ENCODE peak calls at places on chromosomes 2 and 18, in eight cellular contexts. One of them, this sample, is unnamed. For H3K4me1, the result is how much of the 10 kb centered on the place peaks cover.

GRCh38 chr2:113274427-113274826 is 4.3 kb downstream of the PAX8 start:
- DNase-seq in GM12878: no peak
- DNase-seq in sigmoid colon: no peak
- DNase-seq in transverse colon: no peak
- DNase-seq in stomach: no peak
- DNase-seq in A549: no peak
- DNase-seq in tibial nerve: no peak
- DNase-seq in K562: no peak
- DNase-seq in this sample: no peak

GRCh38 chr2:1874950-1875349 is 130.6 kb upstream of the PXDN start:
- DNase-seq in GM12878: no peak
- DNase-seq in sigmoid colon: no peak
- DNase-seq in transverse colon: no peak
- DNase-seq in stomach: no peak
- DNase-seq in A549: no peak
- DNase-seq in tibial nerve: no peak
- DNase-seq in K562: no peak
- DNase-seq in this sample: no peak

GRCh38 chr2:29336741-29337340 is 221.6 kb downstream of the CLIP4 start:
- DNase-seq in GM12878: no peak
- DNase-seq in sigmoid colon: no peak
- DNase-seq in transverse colon: no peak
- DNase-seq in stomach: no peak
- DNase-seq in A549: no peak
- DNase-seq in tibial nerve: no peak
- DNase-seq in K562: no peak
- DNase-seq in this sample: no peak

GRCh38 chr2:98759338-98759737 is 28.4 kb upstream of the MGAT4A start:
- DNase-seq in GM12878: no peak
- DNase-seq in sigmoid colon: no peak
- DNase-seq in transverse colon: no peak
- DNase-seq in stomach: no peak
- DNase-seq in A549: no peak
- DNase-seq in tibial nerve: no peak
- DNase-seq in K562: no peak
- DNase-seq in this sample: no peak

GRCh38 chr2:47636176-47636575 is 146.8 kb upstream of the MSH6 start:
- DNase-seq in GM12878: no peak
- DNase-seq in sigmoid colon: no peak
- DNase-seq in transverse colon: no peak
- DNase-seq in stomach: no peak
- DNase-seq in A549: no peak
- DNase-seq in tibial nerve: no peak
- DNase-seq in K562: no peak
- DNase-seq in this sample: no peak

GRCh38 chr2:15825276-15826060 is 114.9 kb upstream of the MYCN start:
- DNase-seq in GM12878: no peak
- DNase-seq in sigmoid colon: no peak
- DNase-seq in transverse colon: no peak
- DNase-seq in stomach: no peak
- DNase-seq in A549: no peak
- DNase-seq in tibial nerve: no peak
- DNase-seq in K562: no peak
- DNase-seq in this sample: no peak

GRCh38 chr2:120983344-120983743 is 247.7 kb downstream of the GLI2 start:
- DNase-seq in GM12878: no peak
- DNase-seq in sigmoid colon: peak
- DNase-seq in transverse colon: no peak
- DNase-seq in stomach: no peak
- DNase-seq in A549: no peak
- DNase-seq in tibial nerve: no peak
- DNase-seq in K562: no peak
- DNase-seq in this sample: no peak

GRCh38 chr18:6741290-6741689 is 11.8 kb downstream of the ARHGAP28 start:
- DNase-seq in GM12878: no peak
- DNase-seq in sigmoid colon: no peak
- DNase-seq in transverse colon: no peak
- DNase-seq in stomach: no peak
- DNase-seq in A549: peak
- DNase-seq in tibial nerve: peak
- DNase-seq in K562: no peak
- DNase-seq in this sample: no peak

GRCh38 chr18:8685141-8685913 is 20.0 kb upstream of the MTCL1 start:
- DNase-seq in GM12878: no peak
- DNase-seq in sigmoid colon: no peak
- DNase-seq in transverse colon: no peak
- DNase-seq in stomach: no peak
- DNase-seq in A549: no peak
- DNase-seq in tibial nerve: no peak
- DNase-seq in K562: no peak
- DNase-seq in this sample: no peak

GRCh38 chr2:57878573-57878910 is 168.1 kb upstream of the VRK2 start:
- DNase-seq in GM12878: no peak
- DNase-seq in sigmoid colon: no peak
- DNase-seq in transverse colon: no peak
- DNase-seq in stomach: no peak
- DNase-seq in A549: no peak
- DNase-seq in tibial nerve: no peak
- DNase-seq in K562: no peak
- DNase-seq in this sample: no peak

DNA sequence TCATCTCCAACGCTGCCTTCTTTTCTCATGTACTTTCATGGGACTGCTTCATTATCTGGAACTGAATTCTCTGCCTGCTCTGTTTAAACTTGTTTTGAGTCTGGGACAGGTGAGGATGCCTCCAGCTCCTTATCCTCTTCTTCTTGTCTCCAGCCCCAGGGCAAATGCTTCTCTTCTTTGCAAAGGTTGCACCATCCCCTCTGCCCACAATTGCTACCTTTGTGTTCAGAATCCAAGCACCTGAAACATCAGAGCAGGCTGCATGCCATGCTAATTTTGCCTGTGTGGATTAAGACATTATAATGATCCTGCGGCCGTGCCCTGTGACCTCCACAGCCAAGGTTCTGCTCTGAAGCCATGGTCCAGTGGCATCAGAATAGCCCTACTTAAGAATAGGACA is 309.5 kb downstream of the EPHA4 start:
- DNase-seq in GM12878: no peak
- DNase-seq in sigmoid colon: no peak
- DNase-seq in transverse colon: no peak
- DNase-seq in stomach: no peak
- DNase-seq in A549: no peak
- DNase-seq in tibial nerve: no peak
- DNase-seq in K562: no peak
- DNase-seq in this sample: no peak
- TF ChIP-seq EP300 in GM12878: no peak
- TF ChIP-seq EP300 in sigmoid colon: no peak
- TF ChIP-seq EP300 in transverse colon: no peak
- TF ChIP-seq EP300 in stomach: no peak
- TF ChIP-seq EP300 in A549: no peak
- TF ChIP-seq EP300 in tibial nerve: no peak
- TF ChIP-seq EP300 in K562: no peak
- TF ChIP-seq EP300 in this sample: no peak

GRCh38 chr2:176368349-176368748 is 99.1 kb downstream of the MTX2 start:
- DNase-seq in GM12878: no peak
- DNase-seq in sigmoid colon: no peak
- DNase-seq in transverse colon: no peak
- DNase-seq in stomach: no peak
- DNase-seq in A549: no peak
- DNase-seq in tibial nerve: no peak
- DNase-seq in K562: no peak
- DNase-seq in this sample: no peak
- H3K4me1 ChIP-seq in GM12878: under half
- H3K4me1 ChIP-seq in sigmoid colon: under half
- H3K4me1 ChIP-seq in transverse colon: under half
- H3K4me1 ChIP-seq in stomach: under half
- H3K4me1 ChIP-seq in A549: under half
- H3K4me1 ChIP-seq in tibial nerve: under half
- H3K4me1 ChIP-seq in K562: under half
- H3K4me1 ChIP-seq in this sample: under half

GRCh38 chr18:36516726-36517125 is 219.2 kb downstream of the FHOD3 start:
- DNase-seq in GM12878: no peak
- DNase-seq in sigmoid colon: no peak
- DNase-seq in transverse colon: no peak
- DNase-seq in stomach: no peak
- DNase-seq in A549: no peak
- DNase-seq in tibial nerve: no peak
- DNase-seq in K562: no peak
- DNase-seq in this sample: no peak

GRCh38 chr18:36509646-36510197 is 212.2 kb downstream of the FHOD3 start:
- DNase-seq in GM12878: no peak
- DNase-seq in sigmoid colon: no peak
- DNase-seq in transverse colon: no peak
- DNase-seq in stomach: no peak
- DNase-seq in A549: no peak
- DNase-seq in tibial nerve: no peak
- DNase-seq in K562: no peak
- DNase-seq in this sample: no peak

GRCh38 chr18:36514778-36515177 is 217.3 kb downstream of the FHOD3 start:
- DNase-seq in GM12878: no peak
- DNase-seq in sigmoid colon: no peak
- DNase-seq in transverse colon: no peak
- DNase-seq in stomach: no peak
- DNase-seq in A549: no peak
- DNase-seq in tibial nerve: no peak
- DNase-seq in K562: no peak
- DNase-seq in this sample: no peak

GRCh38 chr18:36516258-36516657 is 218.7 kb downstream of the FHOD3 start:
- DNase-seq in GM12878: no peak
- DNase-seq in sigmoid colon: no peak
- DNase-seq in transverse colon: no peak
- DNase-seq in stomach: no peak
- DNase-seq in A549: no peak
- DNase-seq in tibial nerve: no peak
- DNase-seq in K562: no peak
- DNase-seq in this sample: no peak

DNA sequence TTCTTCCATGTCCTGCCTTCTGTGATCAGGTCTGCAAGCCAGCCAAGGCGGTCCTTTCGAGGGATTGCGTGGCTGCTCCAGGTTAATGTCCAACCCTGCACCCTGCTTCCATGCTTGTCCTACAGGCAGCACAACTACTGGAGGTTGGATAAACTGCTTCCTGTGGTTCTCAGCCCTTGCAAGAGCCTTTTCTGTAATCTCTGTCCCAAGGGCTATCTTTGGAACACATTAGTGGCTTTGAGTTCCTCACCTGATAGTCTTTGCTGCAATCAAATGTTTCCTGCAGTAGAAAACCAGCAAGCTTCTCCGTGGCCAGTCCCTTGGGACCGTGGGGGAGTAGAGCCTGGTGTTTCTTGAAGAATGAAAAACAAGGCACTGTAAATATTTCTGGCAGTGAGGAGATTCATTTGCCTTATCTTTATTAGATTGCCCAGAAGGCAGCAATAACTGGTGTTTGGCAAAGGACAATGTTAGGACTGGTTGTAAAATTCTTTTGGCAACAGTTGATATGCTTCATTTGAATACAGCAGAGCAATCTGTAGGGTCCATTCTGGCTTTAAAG is 214.4 kb downstream of the FHOD3 start:
- DNase-seq in GM12878: no peak
- DNase-seq in sigmoid colon: no peak
- DNase-seq in transverse colon: no peak
- DNase-seq in stomach: no peak
- DNase-seq in A549: no peak
- DNase-seq in tibial nerve: no peak
- DNase-seq in K562: no peak
- DNase-seq in this sample: no peak
- TF ChIP-seq EP300 in GM12878: no peak
- TF ChIP-seq EP300 in sigmoid colon: no peak
- TF ChIP-seq EP300 in transverse colon: no peak
- TF ChIP-seq EP300 in stomach: no peak
- TF ChIP-seq EP300 in A549: no peak
- TF ChIP-seq EP300 in tibial nerve: no peak
- TF ChIP-seq EP300 in K562: no peak
- TF ChIP-seq EP300 in this sample: no peak

DNA sequence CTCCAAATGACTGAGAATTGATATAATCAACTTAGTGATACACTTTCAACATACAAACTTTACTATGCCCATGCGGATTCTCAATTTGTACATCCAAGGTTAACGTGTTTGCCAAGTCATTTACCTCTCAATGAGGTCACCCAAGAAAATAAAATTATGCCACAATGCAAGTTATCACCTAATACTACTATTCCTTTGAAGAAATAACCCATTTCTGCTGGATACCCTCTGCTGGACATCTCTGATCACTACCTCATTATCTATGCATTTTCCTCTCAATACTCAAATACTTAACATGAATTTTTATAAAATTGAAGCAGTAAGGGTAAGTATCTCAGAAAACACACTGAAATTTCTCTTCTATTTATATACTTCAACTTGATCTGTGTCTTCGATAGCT is 12.7 kb downstream of the HNRNPLL start:
- DNase-seq in GM12878: no peak
- DNase-seq in sigmoid colon: no peak
- DNase-seq in transverse colon: no peak
- DNase-seq in stomach: no peak
- DNase-seq in A549: no peak
- DNase-seq in tibial nerve: no peak
- DNase-seq in K562: peak
- DNase-seq in this sample: no peak
- H3K4me1 ChIP-seq in GM12878: under half
- H3K4me1 ChIP-seq in sigmoid colon: half or more
- H3K4me1 ChIP-seq in transverse colon: under half
- H3K4me1 ChIP-seq in stomach: under half
- H3K4me1 ChIP-seq in A549: half or more
- H3K4me1 ChIP-seq in tibial nerve: under half
- H3K4me1 ChIP-seq in K562: under half
- H3K4me1 ChIP-seq in this sample: under half

GRCh38 chr2:10097352-10098148 is 17.3 kb upstream of the CYS1 start:
- DNase-seq in GM12878: no peak
- DNase-seq in sigmoid colon: peak
- DNase-seq in transverse colon: peak
- DNase-seq in stomach: peak
- DNase-seq in A549: peak
- DNase-seq in tibial nerve: peak
- DNase-seq in K562: peak
- DNase-seq in this sample: peak
- TF ChIP-seq EP300 in GM12878: no peak
- TF ChIP-seq EP300 in sigmoid colon: no peak
- TF ChIP-seq EP300 in transverse colon: no peak
- TF ChIP-seq EP300 in stomach: no peak
- TF ChIP-seq EP300 in A549: no peak
- TF ChIP-seq EP300 in tibial nerve: no peak
- TF ChIP-seq EP300 in K562: no peak
- TF ChIP-seq EP300 in this sample: no peak